ENCODE peak calls at places on chromosomes 13 and 19, in ten cellular contexts. M is body of pancreas, J is adrenal gland, B is left lung, N is thoracic aorta, K is MG63, G is IMR-90, C is dorsolateral prefrontal cortex, A is cardiac muscle cell, T is esophagus squamous epithelium. P is an unnamed sample.

GRCh38 chr13:64925727-64926126 is 2304.4 kb downstream of the PCDH9 start:
- DNase-seq in M (no peak), J (no peak), B (peak; percentile 67), N (no peak), K (no peak), G (no peak), C (no peak), A (no peak), T (no peak), P (no peak)

GRCh38 chr13:74040200-74040599 is 94.0 kb downstream of the KLF12 start:
- DNase-seq in M (peak; percentile 17), J (peak; percentile 62), B (no peak), N (no peak), K (peak; percentile 38), G (peak; percentile 31), C (no peak), A (peak; percentile 44), T (no peak), P (peak; percentile 77)

GRCh38 chr13:38763446-38764381 is 76.8 kb downstream of the FREM2 start:
- DNase-seq in M (peak; percentile 37), J (no peak), B (no peak), N (no peak), K (no peak), G (peak; percentile 33), C (no peak), A (peak; percentile 66), T (no peak), P (peak; percentile 22)

GRCh38 chr13:27027086-27027667 is 144.4 kb downstream of the USP12 start:
- DNase-seq in M (no peak), J (peak; percentile 13), B (no peak), N (no peak), K (no peak), G (no peak), C (no peak), A (no peak), T (no peak), P (no peak)

GRCh38 chr19:35641515-35642151 is at the start of gene ETV2:
- DNase-seq in M (no peak), J (peak; percentile 69), B (no peak), N (no peak), K (no peak), G (peak; percentile 42), C (no peak), A (peak; percentile 77), T (no peak), P (peak; percentile 52)

GRCh38 chr19:8421484-8422461 is 8.7 kb downstream of the MARCHF2 start:
- DNase-seq in M (peak; percentile 42), J (no peak), B (no peak), N (no peak), K (no peak), G (no peak), C (no peak), A (no peak), T (no peak), P (no peak)

GRCh38 chr13:81142306-81142999 is 801.5 kb upstream of the SPRY2 start:
- DNase-seq in M (no peak), J (no peak), B (no peak), N (no peak), K (no peak), G (no peak), C (no peak), A (no peak), T (no peak), P (no peak)

GRCh38 chr19:18794692-18795091 is 3.6 kb upstream of the COMP start:
- DNase-seq in M (no peak), J (no peak), B (no peak), N (no peak), K (no peak), G (no peak), C (no peak), A (no peak), T (no peak), P (no peak)

GRCh38 chr13:26629260-26629659 is 71.8 kb downstream of the WASF3 start:
- DNase-seq in M (no peak), J (no peak), B (no peak), N (no peak), K (no peak), G (no peak), C (no peak), A (peak; percentile 8), T (no peak), P (peak; percentile 21)

GRCh38 chr13:114062754-114063153 is 69.7 kb downstream of the RASA3 start:
- DNase-seq in M (no peak), J (no peak), B (peak; percentile 79), N (no peak), K (no peak), G (no peak), C (no peak), A (peak; percentile 31), T (no peak), P (no peak)

GRCh38 chr19:49502866-49503581 is 6.8 kb downstream of the RPS11 start:
- DNase-seq in M (no peak), J (peak; percentile 72), B (no peak), N (no peak), K (peak; percentile 57), G (peak; percentile 81), C (no peak), A (peak; percentile 94), T (no peak), P (peak; percentile 70)

GRCh38 chr19:55145241-55145640 is 3.8 kb downstream of the TNNT1 start:
- DNase-seq in M (no peak), J (no peak), B (no peak), N (no peak), K (no peak), G (no peak), C (no peak), A (no peak), T (no peak), P (no peak)

GRCh38 chr13:20799726-20800416 is 26.1 kb upstream of the EEF1AKMT1 start:
- DNase-seq in M (no peak), J (no peak), B (no peak), N (no peak), K (no peak), G (peak; percentile 32), C (no peak), A (peak; percentile 62), T (no peak), P (no peak)

GRCh38 chr19:13051581-13052165 is 51.0 kb downstream of the LYL1 start:
- DNase-seq in M (peak; percentile 62), J (no peak), B (peak; percentile 92), N (no peak), K (peak; percentile 41), G (peak; percentile 24), C (no peak), A (peak; percentile 67), T (no peak), P (peak; percentile 58)
- H3K27me3 ChIP-seq in M (no peaks in the 10 kb centered on the region), J (no peaks in the 10 kb centered on the region), B (no peaks in the 10 kb centered on the region), N (no peaks in the 10 kb centered on the region), K (no peaks in the 10 kb centered on the region), G (no peaks in the 10 kb centered on the region), C (no peaks in the 10 kb centered on the region), A (peaks cover 96% of the 10 kb centered on the region), T (no peaks in the 10 kb centered on the region), P (no peaks in the 10 kb centered on the region)

DNA sequence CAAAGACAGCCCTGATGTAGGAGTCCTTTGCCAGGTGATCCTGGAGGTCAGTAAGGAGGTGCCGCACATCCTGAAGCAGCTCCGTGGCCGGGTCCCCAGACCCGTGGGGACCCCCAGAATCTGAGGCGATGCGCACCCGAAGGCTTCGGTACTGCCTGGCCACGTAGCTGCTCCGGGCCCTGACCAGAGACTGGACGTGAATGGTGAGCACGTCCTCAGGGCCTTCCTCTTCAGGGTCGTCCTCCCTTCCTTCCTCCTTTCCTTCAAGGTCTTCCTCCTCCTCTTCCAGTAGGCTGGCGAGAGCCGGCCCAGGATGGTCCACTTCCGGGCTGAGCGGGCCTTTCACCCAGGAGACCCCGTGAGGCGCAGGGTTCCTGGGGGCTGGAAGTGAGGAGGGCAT is 7.5 kb downstream of the RINL start:
- DNase-seq in M (no peak), J (no peak), B (peak; percentile 61), N (no peak), K (no peak), G (no peak), C (no peak), A (no peak), T (no peak), P (no peak)
- H3K4me3 ChIP-seq in M (no peak overlapping the region), J (no peak overlapping the region), B (peak overlapping the region; percentile 49), N (no peak overlapping the region), K (no peak overlapping the region), G (no peak overlapping the region), C (no peak overlapping the region), A (no peak overlapping the region), T (peak overlapping the region; percentile 65), P (no peak overlapping the region)

GRCh38 chr19:4429266-4430200 is 27.1 kb downstream of the CHAF1A start:
- DNase-seq in M (no peak), J (no peak), B (peak; percentile 45), N (no peak), K (no peak), G (peak; percentile 62), C (no peak), A (no peak), T (no peak), P (no peak)
- H3K27me3 ChIP-seq in M (no peaks in the 10 kb centered on the region), J (no peaks in the 10 kb centered on the region), B (no peaks in the 10 kb centered on the region), N (no peaks in the 10 kb centered on the region), K (no peaks in the 10 kb centered on the region), G (no peaks in the 10 kb centered on the region), C (no peaks in the 10 kb centered on the region), A (no peaks in the 10 kb centered on the region), T (no peaks in the 10 kb centered on the region), P (no peaks in the 10 kb centered on the region)

GRCh38 chr13:46676378-46676725 is 120.6 kb downstream of the ESD start:
- DNase-seq in M (no peak), J (no peak), B (no peak), N (no peak), K (no peak), G (no peak), C (no peak), A (no peak), T (no peak), P (no peak)
- H3K4me3 ChIP-seq in M (no peak overlapping the region), J (no peak overlapping the region), B (no peak overlapping the region), N (no peak overlapping the region), K (no peak overlapping the region), G (no peak overlapping the region), C (no peak overlapping the region), A (no peak overlapping the region), T (no peak overlapping the region), P (no peak overlapping the region)

DNA sequence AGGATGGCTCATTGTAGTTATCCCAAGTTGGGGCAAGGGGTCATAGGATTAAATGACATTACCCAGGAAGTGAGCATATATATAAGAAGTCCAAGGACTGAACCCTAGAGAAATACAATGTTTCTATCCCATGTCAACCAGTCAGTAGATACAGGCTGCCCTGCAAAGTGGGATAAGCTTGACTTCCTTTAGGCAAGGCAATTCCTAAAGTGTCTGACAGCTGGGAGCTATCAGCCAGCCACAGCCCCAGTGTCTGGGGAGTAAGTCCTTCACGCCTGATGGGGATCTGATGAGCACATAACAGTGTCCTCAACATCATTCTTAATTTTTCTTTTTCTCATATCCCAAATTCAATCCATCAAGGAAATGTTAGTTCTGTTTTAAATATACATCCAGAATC is 54.1 kb downstream of the DNAJC15 start:
- DNase-seq in M (no peak), J (no peak), B (no peak), N (no peak), K (no peak), G (no peak), C (no peak), A (no peak), T (no peak), P (no peak)
- H3K27me3 ChIP-seq in M (no peaks in the 10 kb centered on the region), J (no peaks in the 10 kb centered on the region), B (no peaks in the 10 kb centered on the region), N (no peaks in the 10 kb centered on the region), K (no peaks in the 10 kb centered on the region), G (no peaks in the 10 kb centered on the region), C (no peaks in the 10 kb centered on the region), A (no peaks in the 10 kb centered on the region), T (no peaks in the 10 kb centered on the region), P (no peaks in the 10 kb centered on the region)